ENCODE peak calls at places on chromosomes 13 and 19, in five cellular contexts. F is cardiac fibroblast; H is Peyer's patch; S is fibroblast of lung; A is CD8-positive, alpha-beta T cell. M is an unnamed sample.

GRCh38 chr13:113337556-113337955 is 26.4 kb downstream of the GRTP1 start:
- DNase-seq in F (no peak), H (no peak), S (no peak), A (no peak), M (no peak)

GRCh38 chr13:40648841-40649240 is 17.6 kb downstream of the FOXO1 start:
- DNase-seq in F (no peak), H (no peak), S (no peak), A (no peak), M (no peak)

GRCh38 chr19:11408591-11408990 is 10.5 kb downstream of the RGL3 start:
- DNase-seq in F (no peak), H (no peak), S (no peak), A (no peak), M (no peak)

GRCh38 chr13:44549461-44549860 is 26.7 kb downstream of the TSC22D1 start:
- DNase-seq in F (no peak), H (no peak), S (peak), A (no peak), M (no peak)

GRCh38 chr13:92232880-92233279 is 834.5 kb downstream of the GPC5 start:
- DNase-seq in F (no peak), H (no peak), S (no peak), A (no peak), M (no peak)

GRCh38 chr13:96984061-96984508 is 10.2 kb downstream of the OXGR1 start:
- DNase-seq in F (peak), H (peak), S (no peak), A (no peak), M (peak)

GRCh38 chr19:33796164-33797100 is at the start of gene KCTD15:
- DNase-seq in F (peak), H (no peak), S (peak), A (no peak), M (no peak)

GRCh38 chr13:31927219-31927653 is 104.3 kb upstream of the FRY start:
- DNase-seq in F (no peak), H (no peak), S (no peak), A (no peak), M (no peak)

GRCh38 chr19:38389957-38390924 is 1.7 kb downstream of the SPRED3 start:
- DNase-seq in F (no peak), H (no peak), S (no peak), A (no peak), M (no peak)
- H3K4me3 ChIP-seq in F (peak), H (no peak), S (peak), A (no peak), M (no peak)

GRCh38 chr13:72839831-72840426 is 58.0 kb downstream of the PIBF1 start:
- DNase-seq in F (peak), H (peak), S (peak), A (peak), M (peak)
- TF ChIP-seq CTCF in F (peak), H (no peak), S (peak), A (peak), M (peak)

GRCh38 chr13:28637714-28638355 is 21.1 kb upstream of the POMP start:
- DNase-seq in F (peak), H (no peak), S (no peak), A (no peak), M (no peak)
- H3K4me3 ChIP-seq in F (no peak), H (no peak), S (no peak), A (no peak), M (no peak)

GRCh38 chr13:110885966-110886365 is 28.9 kb downstream of the ANKRD10 start:
- DNase-seq in F (no peak), H (no peak), S (no peak), A (no peak), M (no peak)
- TF ChIP-seq CTCF in F (no peak), H (no peak), S (no peak), A (no peak), M (no peak)

DNA sequence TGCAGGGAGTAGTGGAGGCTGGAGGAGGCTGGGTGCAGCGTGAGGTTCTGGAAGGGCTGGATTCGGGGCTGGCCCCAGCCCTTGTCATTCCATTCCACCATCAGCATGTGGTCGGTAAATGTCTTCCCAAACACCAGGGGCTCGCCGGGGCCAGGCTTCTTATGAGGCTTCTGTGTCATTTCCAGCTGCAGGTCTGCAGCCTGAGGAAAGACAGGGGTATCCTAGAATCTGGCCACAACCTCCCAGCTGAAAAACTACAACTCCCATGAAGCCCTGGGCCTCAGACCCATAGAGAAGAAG is 4.4 kb downstream of the BCAT2 start:
- DNase-seq in F (no peak), H (no peak), S (no peak), A (no peak), M (no peak)
- H3K4me3 ChIP-seq in F (no peak), H (no peak), S (no peak), A (no peak), M (no peak)

GRCh38 chr19:2994588-2995131 is 17.3 kb downstream of the TLE6 start:
- DNase-seq in F (no peak), H (no peak), S (no peak), A (no peak), M (no peak)

GRCh38 chr19:2997720-2998119 is 20.4 kb downstream of the TLE6 start:
- DNase-seq in F (no peak), H (no peak), S (no peak), A (no peak), M (no peak)

GRCh38 chr19:3003046-3003445 is 25.7 kb downstream of the TLE6 start:
- DNase-seq in F (no peak), H (no peak), S (no peak), A (no peak), M (no peak)

GRCh38 chr19:3001235-3001800 is 24.0 kb downstream of the TLE6 start:
- DNase-seq in F (no peak), H (no peak), S (no peak), A (no peak), M (no peak)

DNA sequence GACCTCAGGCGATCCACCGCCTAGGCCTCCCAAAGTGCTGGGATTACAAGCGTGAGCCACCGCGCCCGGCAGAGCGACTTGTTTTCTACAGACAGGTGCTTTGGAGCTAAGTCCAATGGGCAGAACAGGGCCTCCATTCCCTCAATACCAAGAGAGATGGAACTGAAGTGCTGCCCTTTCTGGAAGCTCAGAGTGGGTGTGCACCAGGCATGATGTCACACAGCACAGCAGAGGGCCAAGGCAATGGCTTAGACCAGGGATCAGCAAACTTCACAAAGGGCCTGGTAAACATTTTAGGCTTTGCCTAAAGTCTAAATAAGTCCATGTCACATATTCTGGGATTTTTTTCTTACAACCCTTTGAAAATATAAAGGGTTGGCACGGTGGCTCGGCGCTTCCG is 21.3 kb downstream of the TLE6 start:
- DNase-seq in F (no peak), H (no peak), S (no peak), A (no peak), M (no peak)
- TF ChIP-seq CTCF in F (no peak), H (no peak), S (no peak), A (no peak), M (no peak)